ENCODE peak calls at places on chromosomes 4 and X, in ten cellular contexts. H is A549, K is fibroblast of lung, G is left lung, W is suprapubic skin, X is heart left ventricle, R is fibroblast of mammary gland, C is psoas muscle, F is NB4, Z is fibroblast of villous mesenchyme. B is an unnamed sample.

GRCh38 chrX:68685722-68686683 is 38.5 kb downstream of the STARD8 start:
- DNase-seq in Z (no peak), R (peak; percentile 85), C (peak; percentile 41), F (peak; percentile 93), H (peak; percentile 50), X (peak; percentile 66), G (peak; percentile 88), K (peak; percentile 63), W (no peak), B (peak; percentile 65)

GRCh38 chr4:52019941-52020657 is at the start of gene LRRC66:
- DNase-seq in W (no peak), F (no peak), Z (no peak), R (no peak), C (no peak), G (no peak), K (no peak), X (peak; percentile 33), H (peak; percentile 10), B (peak; percentile 29)

GRCh38 chr4:70902577-70903281 is 560 bp downstream of the MOB1B start:
- DNase-seq in F (peak; percentile 52), C (no peak), X (no peak), R (no peak), W (no peak), H (peak; percentile 2), K (no peak), G (no peak), Z (peak; percentile 28), B (peak; percentile 30)

GRCh38 chr4:25448379-25449109 is 71.5 kb downstream of the ANAPC4 start:
- DNase-seq in F (no peak), H (no peak), K (peak; percentile 34), X (no peak), Z (peak; percentile 72), W (no peak), G (no peak), R (no peak), C (no peak), B (peak; percentile 62)

GRCh38 chr4:161554372-161554990 is 609.3 kb downstream of the FSTL5 start:
- DNase-seq in W (no peak), H (peak; percentile 40), X (no peak), K (peak; percentile 80), Z (peak; percentile 70), C (no peak), R (peak; percentile 14), G (no peak), F (no peak), B (no peak)

GRCh38 chr4:40769266-40769665 is 19.5 kb downstream of the NSUN7 start:
- DNase-seq in W (no peak), H (no peak), K (peak; percentile 45), F (no peak), Z (peak; percentile 12), R (no peak), X (no peak), G (no peak), C (no peak), B (peak; percentile 12)

GRCh38 chrX:115948018-115948923 is 222.3 kb upstream of the AGTR2 start:
- DNase-seq in F (peak; percentile 39), R (no peak), Z (no peak), G (no peak), C (no peak), K (no peak), W (no peak), H (no peak), X (no peak), B (no peak)

GRCh38 chr4:118033148-118034060 is 882 bp upstream of the NDST3 start:
- DNase-seq in C (peak; percentile 27), Z (peak; percentile 14), R (peak; percentile 21), W (no peak), F (peak; percentile 54), K (peak; percentile 62), G (peak; percentile 86), X (peak; percentile 20), H (peak; percentile 15), B (peak; percentile 13)

GRCh38 chr4:83112678-83113428 is 1.7 kb downstream of the PLAC8 start:
- DNase-seq in F (peak; percentile 77), R (no peak), H (no peak), K (peak; percentile 78), C (no peak), W (no peak), Z (peak; percentile 19), G (no peak), X (no peak), B (no peak)

GRCh38 chr4:22515888-22516541 is at the start of gene ADGRA3:
- DNase-seq in W (peak; percentile 71), H (peak; percentile 63), X (peak; percentile 88), F (peak; percentile 59), Z (peak; percentile 73), R (peak; percentile 41), G (peak; percentile 91), K (peak; percentile 72), C (peak; percentile 81), B (peak; percentile 47)

GRCh38 chr4:8157944-8158709 is 486 bp downstream of the ABLIM2 start:
- DNase-seq in G (peak; percentile 82), H (no peak), X (no peak), F (no peak), W (no peak), Z (no peak), K (no peak), R (no peak), C (no peak), B (no peak)

GRCh38 chr4:7861440-7861881 is 78.2 kb downstream of the AFAP1 start:
- DNase-seq in H (peak; percentile 77), G (no peak), F (no peak), W (no peak), X (peak; percentile 47), R (peak; percentile 93), K (peak; percentile 99), C (no peak), Z (peak; percentile 83), B (peak; percentile 99)

GRCh38 chr4:7828926-7829325 is 110.7 kb downstream of the AFAP1 start:
- DNase-seq in H (no peak), F (peak; percentile 19), W (no peak), Z (peak; percentile 74), X (no peak), C (no peak), G (no peak), R (peak; percentile 90), K (peak; percentile 77), B (peak; percentile 60)

GRCh38 chr4:81466841-81467671 is 4.7 kb downstream of the RASGEF1B start:
- DNase-seq in X (peak; percentile 36), C (no peak), H (peak; percentile 53), R (peak; percentile 68), F (peak; percentile 73), Z (peak; percentile 65), G (no peak), K (peak; percentile 40), W (no peak), B (peak; percentile 79)

GRCh38 chr4:111775908-111776307 is 369.3 kb upstream of the FAM241A start:
- DNase-seq in X (no peak), W (no peak), G (no peak), C (no peak), K (peak; percentile 22), Z (peak; percentile 81), H (no peak), F (no peak), R (peak; percentile 35), B (peak; percentile 3)

GRCh38 chr4:86939737-86940141 is 4.9 kb downstream of the AFF1 start:
- DNase-seq in W (no peak), C (no peak), F (no peak), X (no peak), G (no peak), Z (no peak), H (no peak), K (peak; percentile 49), R (no peak), B (no peak)

GRCh38 chr4:41448935-41449334 is 89.0 kb upstream of the LIMCH1 start:
- DNase-seq in G (peak; percentile 31), Z (peak; percentile 51), K (no peak), R (peak; percentile 45), X (peak; percentile 72), C (peak; percentile 52), F (no peak), H (peak; percentile 19), W (no peak), B (peak; percentile 23)

GRCh38 chr4:8043596-8043995 is 103.9 kb upstream of the AFAP1 start:
- DNase-seq in K (no peak), W (no peak), H (no peak), F (no peak), C (no peak), Z (no peak), X (no peak), G (no peak), R (no peak), B (no peak)

GRCh38 chr4:89101256-89102161 is 9.8 kb upstream of the TIGD2 start:
- DNase-seq in G (no peak), C (no peak), R (no peak), X (no peak), Z (no peak), W (no peak), H (no peak), F (no peak), K (no peak), B (no peak)

GRCh38 chr4:22884157-22884556 is 191.4 kb downstream of the GBA3 start:
- DNase-seq in F (no peak), Z (no peak), H (no peak), R (no peak), K (no peak), C (no peak), X (no peak), W (no peak), G (no peak), B (no peak)

GRCh38 chr4:1651609-1652008 is 32.5 kb downstream of the FAM53A start:
- DNase-seq in F (no peak), X (no peak), R (no peak), C (no peak), K (no peak), W (no peak), Z (no peak), H (no peak), G (peak; percentile 49), B (no peak)
- H3K4me3 ChIP-seq in F (no peak overlapping the region), X (no peak overlapping the region), R (no peak overlapping the region), C (no peak overlapping the region), K (no peak overlapping the region), W (no peak overlapping the region), Z (no peak overlapping the region), H (no peak overlapping the region), G (no peak overlapping the region), B (no peak overlapping the region)

GRCh38 chr4:156771171-156771837 is 200.3 kb downstream of the PDGFC start:
- DNase-seq in X (no peak), R (peak; percentile 85), W (no peak), C (no peak), K (peak; percentile 87), H (peak; percentile 48), G (no peak), F (no peak), Z (peak; percentile 78), B (peak; percentile 90)
- H3K4me3 ChIP-seq in X (peak overlapping the region; percentile 17), R (no peak overlapping the region), W (peak overlapping the region; percentile 22), C (peak overlapping the region; percentile 50), K (no peak overlapping the region), H (no peak overlapping the region), G (no peak overlapping the region), F (no peak overlapping the region), Z (no peak overlapping the region), B (peak overlapping the region; percentile 32)

GRCh38 chrX:105313596-105313995 is 93.1 kb upstream of the TEX13A start:
- DNase-seq in Z (peak; percentile 11), F (no peak), R (no peak), W (no peak), K (no peak), H (no peak), X (no peak), C (no peak), G (no peak), B (peak; percentile 7)
- H3K4me3 ChIP-seq in Z (no peak overlapping the region), F (no peak overlapping the region), R (peak overlapping the region; percentile 39), W (no peak overlapping the region), K (no peak overlapping the region), H (no peak overlapping the region), X (no peak overlapping the region), C (no peak overlapping the region), G (no peak overlapping the region), B (no peak overlapping the region)

GRCh38 chrX:37580080-37580479 is 8.6 kb downstream of the LANCL3 start:
- DNase-seq in W (no peak), H (no peak), Z (no peak), K (no peak), G (no peak), R (no peak), C (no peak), F (no peak), X (no peak), B (no peak)

GRCh38 chrX:37578045-37578444 is 6.6 kb downstream of the LANCL3 start:
- DNase-seq in K (peak; percentile 27), C (no peak), X (no peak), Z (no peak), H (no peak), R (peak; percentile 1), F (no peak), G (no peak), W (no peak), B (peak; percentile 1)
- H3K4me3 ChIP-seq in K (no peak overlapping the region), C (no peak overlapping the region), X (no peak overlapping the region), Z (no peak overlapping the region), H (no peak overlapping the region), R (no peak overlapping the region), F (no peak overlapping the region), G (no peak overlapping the region), W (no peak overlapping the region), B (no peak overlapping the region)

B was measured in fibroblast of the aortic adventitia.